ENCODE peak calls at places on chromosomes 3 and 15, in four cellular contexts. Z, W, Y and E are unnamed samples. For H3K9me3, the result is how much of the 10 kb centered on the place peaks cover.

GRCh38 chr3:47874913-47875312 is 72.0 kb downstream of the DHX30 start:
- DNase-seq in Z (no peak), W (no peak), Y (no peak), E (no peak)

GRCh38 chr3:15110201-15110600 is 11.3 kb upstream of the RBSN start:
- DNase-seq in Z (no peak), W (no peak), Y (no peak), E (no peak)

GRCh38 chr3:13123266-13123665 is 50.0 kb upstream of the IQSEC1 start:
- DNase-seq in Z (no peak), W (peak), Y (no peak), E (no peak)

GRCh38 chr3:132637590-132637989 is 22.0 kb downstream of the ACAD11 start:
- DNase-seq in Z (no peak), W (no peak), Y (no peak), E (no peak)

GRCh38 chr3:177889158-177889557 is 647.1 kb upstream of the KCNMB2 start:
- DNase-seq in Z (no peak), W (no peak), Y (no peak), E (no peak)

GRCh38 chr3:170493712-170494182 is 75.1 kb downstream of the CLDN11 start:
- DNase-seq in Z (no peak), W (no peak), Y (peak), E (no peak)

GRCh38 chr15:90286678-90287077 is 21.2 kb downstream of the NGRN start:
- DNase-seq in Z (no peak), W (no peak), Y (no peak), E (no peak)

GRCh38 chr3:24829011-24829581 is 334.4 kb upstream of the THRB start:
- DNase-seq in Z (peak), W (peak), Y (no peak), E (peak)

GRCh38 chr3:2099028-2099671 is 484 bp downstream of the CNTN4 start:
- DNase-seq in Z (no peak), W (no peak), Y (no peak), E (peak)

GRCh38 chr15:72890043-72890442 is 106.5 kb upstream of the ADPGK start:
- DNase-seq in Z (no peak), W (no peak), Y (no peak), E (no peak)

GRCh38 chr15:98124576-98124975 is 164.1 kb downstream of the ARRDC4 start:
- DNase-seq in Z (no peak), W (no peak), Y (no peak), E (no peak)

GRCh38 chr15:36323607-36324006 is 255.8 kb upstream of the CDIN1 start:
- DNase-seq in Z (no peak), W (no peak), Y (no peak), E (no peak)

GRCh38 chr15:100115711-100116090 is 226.1 kb downstream of the ADAMTS17 start:
- DNase-seq in Z (no peak), W (peak), Y (peak), E (no peak)

GRCh38 chr15:73699249-73700040 is 15.3 kb downstream of the CD276 start:
- DNase-seq in Z (no peak), W (no peak), Y (no peak), E (no peak)

GRCh38 chr15:69593981-69594966 is 141.7 kb downstream of the RPLP1 start:
- DNase-seq in Z (peak), W (no peak), Y (peak), E (peak)

GRCh38 chr15:92377083-92377789 is 16.4 kb upstream of the ST8SIA2 start:
- DNase-seq in Z (peak), W (no peak), Y (no peak), E (no peak)

GRCh38 chr15:66786708-66787471 is 84.9 kb downstream of the SMAD6 start:
- DNase-seq in Z (no peak), W (no peak), Y (no peak), E (no peak)

GRCh38 chr3:42505203-42505848 is 2.9 kb downstream of the VIPR1 start:
- DNase-seq in Z (peak), W (peak), Y (no peak), E (peak)

GRCh38 chr3:66428733-66429132 is 72.1 kb downstream of the LRIG1 start:
- DNase-seq in Z (peak), W (no peak), Y (peak), E (peak)

GRCh38 chr3:177944228-177944661 is 592.0 kb upstream of the KCNMB2 start:
- DNase-seq in Z (no peak), W (no peak), Y (no peak), E (no peak)

GRCh38 chr3:49021813-49022720 is at the start of gene NDUFAF3:
- DNase-seq in Z (peak), W (peak), Y (peak), E (peak)

GRCh38 chr3:187085933-187086332 is 53.4 kb downstream of the RPL39L start:
- DNase-seq in Z (no peak), W (no peak), Y (no peak), E (no peak)

GRCh38 chr15:58606577-58607080 is 142.9 kb downstream of the ADAM10 start:
- DNase-seq in Z (no peak), W (no peak), Y (no peak), E (no peak)

DNA sequence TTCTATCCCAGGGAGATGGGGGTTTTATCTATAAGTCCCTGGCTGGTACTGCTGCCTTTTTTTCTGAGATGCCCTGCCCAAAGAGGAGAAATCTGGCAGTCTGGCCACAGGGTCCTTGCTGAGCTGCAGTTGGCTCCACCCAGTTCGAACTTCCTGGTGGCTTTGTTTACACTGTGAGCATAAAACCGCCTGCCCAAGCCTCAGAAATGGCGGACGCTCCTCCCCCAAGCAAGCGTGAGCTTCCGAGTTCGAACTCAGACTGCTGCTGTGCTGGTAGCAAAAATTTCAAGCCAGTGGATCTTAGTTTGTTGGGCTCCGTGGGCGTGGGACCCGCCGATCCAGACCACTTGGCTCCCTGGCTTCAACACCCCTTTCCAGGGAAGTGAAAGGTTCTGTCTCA is 126.8 kb upstream of the SUCLG2 start:
- DNase-seq in Z (no peak), W (no peak), Y (no peak), E (no peak)
- H3K9me3 ChIP-seq in Z (under half), W (under half), Y (under half), E (under half)

GRCh38 chr3:158668506-158668905 is 3.9 kb downstream of the LXN start:
- DNase-seq in Z (no peak), W (no peak), Y (peak), E (no peak)
- TF ChIP-seq POLR2A in Z (no peak), W (no peak), Y (no peak), E (no peak)

GRCh38 chr3:136184703-136185102 is 11.4 kb downstream of the MSL2 start:
- DNase-seq in Z (no peak), W (no peak), Y (no peak), E (no peak)
- H3K9me3 ChIP-seq in Z (under half), W (under half), Y (under half), E (under half)

GRCh38 chr3:149395107-149396089 is 17.9 kb upstream of the TM4SF1 start:
- DNase-seq in Z (no peak), W (no peak), Y (peak), E (no peak)
- TF ChIP-seq POLR2A in Z (no peak), W (no peak), Y (no peak), E (no peak)

GRCh38 chr3:69020857-69021256 is 7.4 kb upstream of the EOGT start:
- DNase-seq in Z (no peak), W (no peak), Y (no peak), E (no peak)
- H3K9me3 ChIP-seq in Z (under half), W (under half), Y (under half), E (under half)

GRCh38 chr3:172173316-172174271 is 134.2 kb downstream of the FNDC3B start:
- DNase-seq in Z (no peak), W (no peak), Y (no peak), E (no peak)

GRCh38 chr3:172175254-172175599 is 135.8 kb downstream of the FNDC3B start:
- DNase-seq in Z (no peak), W (no peak), Y (no peak), E (no peak)

GRCh38 chr3:172177046-172177445 is 137.7 kb downstream of the FNDC3B start:
- DNase-seq in Z (no peak), W (no peak), Y (peak), E (no peak)

GRCh38 chr3:172176385-172176784 is 137.0 kb downstream of the FNDC3B start:
- DNase-seq in Z (no peak), W (no peak), Y (no peak), E (no peak)

GRCh38 chr3:172174396-172175253 is 135.2 kb downstream of the FNDC3B start:
- DNase-seq in Z (no peak), W (no peak), Y (no peak), E (no peak)
- TF ChIP-seq POLR2A in Z (no peak), W (no peak), Y (no peak), E (no peak)

GRCh38 chr15:20646529-20647142 is 105.0 kb upstream of the GOLGA6L6 start:
- DNase-seq in Z (no peak), W (peak), Y (no peak), E (no peak)
- H3K9me3 ChIP-seq in Z (under half), W (under half), Y (under half), E (under half)

GRCh38 chr15:78312551-78312950 is 13.1 kb upstream of the SKIC8 start:
- DNase-seq in Z (no peak), W (no peak), Y (no peak), E (no peak)
- TF ChIP-seq POLR2A in Z (no peak), W (no peak), Y (no peak), E (no peak)

GRCh38 chr3:149969945-149970715 is 565 bp downstream of the PFN2 start:
- DNase-seq in Z (peak), W (peak), Y (peak), E (peak)

GRCh38 chr3:149969110-149969944 is 1.4 kb downstream of the PFN2 start:
- DNase-seq in Z (peak), W (no peak), Y (peak), E (peak)

GRCh38 chr3:149970716-149971402 is at the start of gene PFN2:
- DNase-seq in Z (peak), W (peak), Y (peak), E (peak)

GRCh38 chr3:149968216-149968615 is 2.5 kb downstream of the PFN2 start:
- DNase-seq in Z (no peak), W (no peak), Y (no peak), E (no peak)

GRCh38 chr3:149971403-149972075 is 844 bp upstream of the PFN2 start:
- DNase-seq in Z (peak), W (peak), Y (peak), E (peak)
- H3K9me3 ChIP-seq in Z (under half), W (under half), Y (under half), E (under half)